ENCODE peak calls at places on chromosomes 7 and 10, in six cellular contexts. R is HepG2, F is K562, L is GM12878, U is H1, V is GM12891. Q is an unnamed sample.

GRCh38 chr10:24849537-24850299 is 102.7 kb downstream of the PRTFDC1 start:
- DNase-seq in R (no peak), F (no peak), L (no peak), U (no peak), V (no peak), Q (no peak)

GRCh38 chr7:50957427-50957826 is 174.7 kb upstream of the GRB10 start:
- DNase-seq in R (no peak), F (no peak), L (no peak), U (no peak), V (no peak), Q (no peak)

GRCh38 chr7:82624337-82624736 is 180.8 kb upstream of the CACNA2D1 start:
- DNase-seq in R (no peak), F (no peak), L (no peak), U (no peak), V (no peak), Q (no peak)

GRCh38 chr7:139644191-139644590 is 120.7 kb downstream of the CLEC2L start:
- DNase-seq in R (no peak), F (no peak), L (no peak), U (no peak), V (no peak), Q (no peak)

GRCh38 chr10:21173964-21174669 is 277.0 kb upstream of the NEBL start:
- DNase-seq in R (no peak), F (peak; percentile 59), L (no peak), U (peak; percentile 79), V (peak; percentile 37), Q (peak; percentile 27)

GRCh38 chr7:26293569-26294308 is 2.1 kb downstream of the SNX10 start:
- DNase-seq in R (no peak), F (no peak), L (peak; percentile 83), U (no peak), V (no peak), Q (peak; percentile 39)

GRCh38 chr10:84329094-84329611 is 764 bp downstream of the CCSER2 start:
- DNase-seq in R (peak; percentile 47), F (peak; percentile 45), L (no peak), U (no peak), V (no peak), Q (peak; percentile 35)

GRCh38 chr7:64794171-64794844 is at the start of gene ZNF138:
- DNase-seq in R (peak; percentile 93), F (peak; percentile 99), L (peak; percentile 84), U (peak; percentile 93), V (peak; percentile 86), Q (peak; percentile 81)

GRCh38 chr10:73366381-73367298 is 8.0 kb upstream of the CFAP70 start:
- DNase-seq in R (no peak), F (peak; percentile 63), L (no peak), U (no peak), V (no peak), Q (no peak)

GRCh38 chr7:22618528-22618927 is 108.5 kb upstream of the IL6 start:
- DNase-seq in R (no peak), F (no peak), L (no peak), U (no peak), V (no peak), Q (no peak)

GRCh38 chr7:47392241-47392759 is 189.6 kb downstream of the TNS3 start:
- DNase-seq in R (no peak), F (peak; percentile 48), L (no peak), U (no peak), V (no peak), Q (no peak)

GRCh38 chr10:28734940-28735759 is 57.8 kb downstream of the BAMBI start:
- DNase-seq in R (peak; percentile 95), F (peak; percentile 89), L (no peak), U (no peak), V (no peak), Q (no peak)

GRCh38 chr7:155206286-155207020 is 91.2 kb upstream of the INSIG1 start:
- DNase-seq in R (no peak), F (peak; percentile 86), L (peak; percentile 80), U (no peak), V (peak; percentile 56), Q (peak; percentile 55)
- TF ChIP-seq POLR2A in R (no peak), F (no peak), L (no peak), U (no peak), V (no peak), Q (no peak)

GRCh38 chr10:113269333-113269732 is 283.5 kb upstream of the HABP2 start:
- DNase-seq in R (no peak), F (no peak), L (no peak), U (no peak), V (no peak), Q (no peak)

GRCh38 chr10:113267616-113268015 is 285.2 kb upstream of the HABP2 start:
- DNase-seq in R (no peak), F (no peak), L (no peak), U (no peak), V (no peak), Q (no peak)

GRCh38 chr10:113266152-113266551 is 286.7 kb upstream of the HABP2 start:
- DNase-seq in R (no peak), F (no peak), L (no peak), U (no peak), V (no peak), Q (no peak)

GRCh38 chr10:113264333-113265131 is 288.3 kb upstream of the HABP2 start:
- DNase-seq in R (peak; percentile 21), F (no peak), L (no peak), U (no peak), V (no peak), Q (no peak)

DNA sequence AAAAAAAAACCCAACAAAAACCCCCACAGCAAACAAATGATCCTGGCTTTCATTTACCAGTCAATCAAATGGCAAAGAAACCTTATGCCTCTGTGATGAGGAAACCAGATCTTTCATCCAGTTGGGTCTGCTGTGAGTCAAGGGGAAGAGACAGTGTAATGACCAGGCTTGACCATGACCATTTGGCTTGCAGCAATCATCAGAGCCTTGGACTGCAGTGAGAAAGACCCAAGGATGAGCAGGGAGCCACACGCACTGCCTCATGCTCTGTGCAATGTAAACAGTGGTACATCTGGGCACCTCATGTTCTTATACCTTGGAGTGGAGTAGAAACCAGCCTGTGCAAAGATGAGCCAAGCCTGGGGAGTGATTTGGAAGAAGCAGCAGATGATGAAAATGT is 284.7 kb upstream of the HABP2 start:
- DNase-seq in R (no peak), F (no peak), L (no peak), U (no peak), V (no peak), Q (no peak)
- TF ChIP-seq TAF1 in R (no peak), F (no peak), L (no peak), U (no peak), V (no peak), Q (no peak)

DNA sequence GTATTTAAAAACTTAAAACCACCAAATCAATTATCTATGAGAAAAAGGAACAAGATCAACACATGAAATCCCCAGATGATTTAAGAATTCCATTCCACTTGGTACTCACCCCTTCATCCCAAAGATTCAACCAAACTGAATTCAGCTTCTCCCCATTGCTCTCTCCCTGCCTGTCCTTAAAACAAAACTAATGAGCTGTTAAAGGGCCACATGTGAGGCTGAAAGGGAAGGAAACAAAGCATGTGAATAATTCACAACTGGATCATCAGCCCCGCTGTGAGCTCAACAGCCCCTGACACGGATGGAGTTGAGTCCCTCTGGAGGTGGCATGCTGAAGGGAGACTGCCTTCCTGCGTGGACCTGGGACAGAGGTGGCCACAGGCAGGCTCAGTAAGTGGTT is 32.9 kb downstream of the VOPP1 start:
- DNase-seq in R (no peak), F (no peak), L (no peak), U (no peak), V (no peak), Q (no peak)
- TF ChIP-seq POLR2A in R (no peak), F (no peak), L (peak; percentile 47), U (no peak), V (no peak), Q (no peak)

DNA sequence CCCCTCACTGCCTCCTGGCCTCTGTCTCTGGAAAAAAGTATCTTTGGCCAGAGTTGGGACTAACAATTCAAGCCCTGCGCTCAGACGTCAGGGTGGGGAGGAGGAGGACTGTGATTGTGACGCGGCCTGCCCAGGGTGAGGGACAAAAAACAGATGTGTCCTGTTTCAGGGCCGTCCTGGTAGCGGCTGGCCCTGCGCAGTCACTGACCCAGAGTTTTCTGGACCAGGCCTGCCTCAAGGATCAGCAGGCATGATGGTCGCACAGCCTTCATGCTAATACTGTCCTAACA is 110.1 kb downstream of the CYTH3 start:
- DNase-seq in R (no peak), F (no peak), L (no peak), U (no peak), V (no peak), Q (no peak)
- TF ChIP-seq TAF1 in R (no peak), F (no peak), L (no peak), U (no peak), V (no peak), Q (no peak)

DNA sequence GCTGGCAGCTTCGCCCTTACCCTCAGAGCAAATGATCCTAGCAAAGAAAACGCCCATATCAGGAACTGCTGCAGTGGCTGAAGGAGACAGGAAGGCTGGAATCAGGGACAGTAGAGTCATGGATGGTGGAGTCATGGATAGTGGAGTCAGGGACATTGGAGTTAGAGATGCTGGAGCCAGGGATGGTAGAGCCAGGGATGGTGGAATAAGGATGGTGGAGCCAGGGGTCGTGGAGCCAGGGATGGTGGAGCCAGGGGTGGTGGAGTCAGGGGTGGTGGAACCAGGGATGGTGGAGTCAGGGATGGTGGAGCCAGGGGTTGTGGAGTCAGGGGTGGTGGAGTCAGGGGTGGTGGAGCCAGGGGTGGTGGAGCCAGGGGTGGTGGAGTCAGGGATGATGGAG is 31.3 kb downstream of the C10orf105 start:
- DNase-seq in R (no peak), F (no peak), L (no peak), U (no peak), V (no peak), Q (no peak)
- TF ChIP-seq POLR2A in R (no peak), F (no peak), L (no peak), U (no peak), V (no peak), Q (no peak)

DNA sequence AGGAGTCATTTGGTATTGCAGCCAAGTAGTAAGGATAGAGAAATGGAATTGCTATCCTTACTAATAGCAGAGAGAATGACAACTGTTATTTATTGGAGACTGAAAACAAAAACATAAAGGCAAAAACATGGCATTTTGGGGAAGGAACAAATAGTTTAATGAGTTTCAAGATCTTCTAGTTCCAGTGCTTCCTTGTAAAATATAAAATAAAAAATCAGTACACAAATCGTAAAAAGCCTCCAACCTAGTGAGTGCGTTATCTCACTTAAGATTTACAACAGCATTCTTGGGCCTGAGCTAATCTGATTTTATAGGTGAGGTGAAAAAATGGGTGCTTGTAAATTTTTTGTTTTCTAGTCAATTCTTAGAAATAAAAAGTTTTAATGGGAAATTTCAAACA is 3.3 kb downstream of the RBM33 start:
- DNase-seq in R (no peak), F (no peak), L (no peak), U (no peak), V (no peak), Q (no peak)
- TF ChIP-seq TAF1 in R (no peak), F (no peak), L (no peak), U (no peak), V (no peak), Q (no peak)

DNA sequence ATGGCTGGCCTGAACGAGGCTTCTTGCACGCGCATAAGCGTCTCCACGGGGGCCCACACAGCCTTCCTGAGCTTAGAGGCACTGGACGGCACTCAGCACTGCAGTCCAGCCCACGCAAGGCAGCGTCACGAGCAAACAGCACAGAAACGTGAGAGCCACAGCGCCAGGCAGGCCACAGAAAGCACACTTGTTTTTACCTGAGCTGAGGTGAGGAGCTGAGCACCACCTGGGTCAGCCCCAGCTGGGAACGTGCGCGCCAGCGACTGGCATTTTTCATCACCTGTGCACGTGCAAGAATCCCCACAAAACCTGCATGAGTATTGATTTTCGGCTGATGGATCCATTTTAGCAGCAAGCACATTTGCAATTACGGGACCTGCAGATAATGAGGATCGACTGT is 26.7 kb downstream of the IQCE start:
- DNase-seq in R (no peak), F (no peak), L (no peak), U (no peak), V (no peak), Q (no peak)
- TF ChIP-seq POLR2A in R (no peak), F (no peak), L (no peak), U (no peak), V (no peak), Q (no peak)

Q was measured in GM12892.